ENCODE peak calls at places on chromosomes 16 and 17, in eight cellular contexts. One of them, this sample, is unnamed.

GRCh38 chr17:71402661-71403141 is 718.1 kb upstream of the SOX9 start:
- DNase-seq in mucosa of descending colon: no peak
- DNase-seq in CD4-positive, alpha-beta memory T cell: no peak
- DNase-seq in transverse colon: no peak
- DNase-seq in GM23338: no peak
- DNase-seq in aorta: no peak
- DNase-seq in uterus: no peak
- DNase-seq in spleen: no peak
- DNase-seq in this sample: no peak

GRCh38 chr17:69609495-69610315 is 195.2 kb downstream of the MAP2K6 start:
- DNase-seq in mucosa of descending colon: no peak
- DNase-seq in CD4-positive, alpha-beta memory T cell: no peak
- DNase-seq in transverse colon: no peak
- DNase-seq in GM23338: peak; percentile 59
- DNase-seq in aorta: no peak
- DNase-seq in uterus: no peak
- DNase-seq in spleen: no peak
- DNase-seq in this sample: no peak

GRCh38 chr16:57534881-57535658 is 1.3 kb downstream of the CCDC102A start:
- DNase-seq in mucosa of descending colon: peak; percentile 61
- DNase-seq in CD4-positive, alpha-beta memory T cell: no peak
- DNase-seq in transverse colon: no peak
- DNase-seq in GM23338: no peak
- DNase-seq in aorta: no peak
- DNase-seq in uterus: peak; percentile 64
- DNase-seq in spleen: peak; percentile 75
- DNase-seq in this sample: peak; percentile 72

GRCh38 chr17:28570716-28571254 is 539 bp downstream of the PIGS start:
- DNase-seq in mucosa of descending colon: peak; percentile 75
- DNase-seq in CD4-positive, alpha-beta memory T cell: peak; percentile 74
- DNase-seq in transverse colon: peak; percentile 53
- DNase-seq in GM23338: peak; percentile 71
- DNase-seq in aorta: no peak
- DNase-seq in uterus: no peak
- DNase-seq in spleen: peak; percentile 89
- DNase-seq in this sample: no peak

GRCh38 chr17:79005063-79005861 is 4.3 kb downstream of the CANT1 start:
- DNase-seq in mucosa of descending colon: peak; percentile 91
- DNase-seq in CD4-positive, alpha-beta memory T cell: no peak
- DNase-seq in transverse colon: peak; percentile 88
- DNase-seq in GM23338: no peak
- DNase-seq in aorta: peak; percentile 42
- DNase-seq in uterus: peak; percentile 15
- DNase-seq in spleen: no peak
- DNase-seq in this sample: peak; percentile 59

GRCh38 chr17:57875109-57876022 is 25.5 kb upstream of the MRPS23 start:
- DNase-seq in mucosa of descending colon: peak; percentile 76
- DNase-seq in CD4-positive, alpha-beta memory T cell: no peak
- DNase-seq in transverse colon: peak; percentile 59
- DNase-seq in GM23338: peak; percentile 91
- DNase-seq in aorta: peak; percentile 94
- DNase-seq in uterus: peak; percentile 83
- DNase-seq in spleen: no peak
- DNase-seq in this sample: peak; percentile 91

GRCh38 chr17:61833536-61834203 is 29.7 kb downstream of the BRIP1 start:
- DNase-seq in mucosa of descending colon: no peak
- DNase-seq in CD4-positive, alpha-beta memory T cell: no peak
- DNase-seq in transverse colon: no peak
- DNase-seq in GM23338: peak; percentile 19
- DNase-seq in aorta: no peak
- DNase-seq in uterus: no peak
- DNase-seq in spleen: no peak
- DNase-seq in this sample: no peak

GRCh38 chr16:700684-701584 is 4.7 kb downstream of the FBXL16 start:
- DNase-seq in mucosa of descending colon: no peak
- DNase-seq in CD4-positive, alpha-beta memory T cell: no peak
- DNase-seq in transverse colon: no peak
- DNase-seq in GM23338: peak; percentile 71
- DNase-seq in aorta: no peak
- DNase-seq in uterus: no peak
- DNase-seq in spleen: no peak
- DNase-seq in this sample: no peak

GRCh38 chr16:46918905-46919792 is 35.0 kb downstream of the GPT2 start:
- DNase-seq in mucosa of descending colon: no peak
- DNase-seq in CD4-positive, alpha-beta memory T cell: no peak
- DNase-seq in transverse colon: peak; percentile 22
- DNase-seq in GM23338: no peak
- DNase-seq in aorta: no peak
- DNase-seq in uterus: no peak
- DNase-seq in spleen: no peak
- DNase-seq in this sample: no peak

GRCh38 chr16:4298761-4299522 is 16.9 kb upstream of the GLIS2 start:
- DNase-seq in mucosa of descending colon: peak; percentile 90
- DNase-seq in CD4-positive, alpha-beta memory T cell: no peak
- DNase-seq in transverse colon: peak; percentile 88
- DNase-seq in GM23338: peak; percentile 92
- DNase-seq in aorta: peak; percentile 91
- DNase-seq in uterus: peak; percentile 78
- DNase-seq in spleen: no peak
- DNase-seq in this sample: peak; percentile 83

GRCh38 chr16:27269300-27270150 is 953 bp upstream of the NSMCE1 start:
- DNase-seq in mucosa of descending colon: no peak
- DNase-seq in CD4-positive, alpha-beta memory T cell: no peak
- DNase-seq in transverse colon: no peak
- DNase-seq in GM23338: no peak
- DNase-seq in aorta: no peak
- DNase-seq in uterus: no peak
- DNase-seq in spleen: no peak
- DNase-seq in this sample: no peak

GRCh38 chr16:57564571-57565270 is 22.3 kb downstream of the ADGRG5 start:
- DNase-seq in mucosa of descending colon: no peak
- DNase-seq in CD4-positive, alpha-beta memory T cell: no peak
- DNase-seq in transverse colon: no peak
- DNase-seq in GM23338: no peak
- DNase-seq in aorta: no peak
- DNase-seq in uterus: no peak
- DNase-seq in spleen: no peak
- DNase-seq in this sample: no peak

GRCh38 chr16:81786321-81786720 is 7.2 kb downstream of the PLCG2 start:
- DNase-seq in mucosa of descending colon: no peak
- DNase-seq in CD4-positive, alpha-beta memory T cell: no peak
- DNase-seq in transverse colon: no peak
- DNase-seq in GM23338: peak; percentile 22
- DNase-seq in aorta: no peak
- DNase-seq in uterus: no peak
- DNase-seq in spleen: no peak
- DNase-seq in this sample: no peak

GRCh38 chr16:89706446-89707260 is 5.1 kb upstream of the SPATA2L start:
- DNase-seq in mucosa of descending colon: no peak
- DNase-seq in CD4-positive, alpha-beta memory T cell: no peak
- DNase-seq in transverse colon: no peak
- DNase-seq in GM23338: no peak
- DNase-seq in aorta: peak; percentile 41
- DNase-seq in uterus: no peak
- DNase-seq in spleen: no peak
- DNase-seq in this sample: no peak

GRCh38 chr16:84990782-84991181 is 20.6 kb downstream of the ZDHHC7 start:
- DNase-seq in mucosa of descending colon: no peak
- DNase-seq in CD4-positive, alpha-beta memory T cell: no peak
- DNase-seq in transverse colon: no peak
- DNase-seq in GM23338: no peak
- DNase-seq in aorta: peak; percentile 3
- DNase-seq in uterus: no peak
- DNase-seq in spleen: peak; percentile 67
- DNase-seq in this sample: no peak

GRCh38 chr16:3825103-3825502 is 55.4 kb downstream of the CREBBP start:
- DNase-seq in mucosa of descending colon: no peak
- DNase-seq in CD4-positive, alpha-beta memory T cell: no peak
- DNase-seq in transverse colon: no peak
- DNase-seq in GM23338: no peak
- DNase-seq in aorta: no peak
- DNase-seq in uterus: no peak
- DNase-seq in spleen: no peak
- DNase-seq in this sample: no peak

GRCh38 chr17:20267459-20267842 is 199.9 kb downstream of the LGALS9B start:
- DNase-seq in mucosa of descending colon: no peak
- DNase-seq in CD4-positive, alpha-beta memory T cell: peak; percentile 75
- DNase-seq in transverse colon: no peak
- DNase-seq in GM23338: no peak
- DNase-seq in aorta: no peak
- DNase-seq in uterus: no peak
- DNase-seq in spleen: no peak
- DNase-seq in this sample: no peak

GRCh38 chr16:21625026-21625425 is 25.6 kb downstream of the METTL9 start:
- DNase-seq in mucosa of descending colon: no peak
- DNase-seq in CD4-positive, alpha-beta memory T cell: no peak
- DNase-seq in transverse colon: no peak
- DNase-seq in GM23338: no peak
- DNase-seq in aorta: no peak
- DNase-seq in uterus: no peak
- DNase-seq in spleen: no peak
- DNase-seq in this sample: no peak

GRCh38 chr17:51869387-51869786 is 289.1 kb downstream of the CA10 start:
- DNase-seq in mucosa of descending colon: no peak
- DNase-seq in CD4-positive, alpha-beta memory T cell: no peak
- DNase-seq in transverse colon: no peak
- DNase-seq in GM23338: peak; percentile 79
- DNase-seq in aorta: no peak
- DNase-seq in uterus: no peak
- DNase-seq in spleen: no peak
- DNase-seq in this sample: no peak

GRCh38 chr16:54459509-54460235 is 173.1 kb upstream of the IRX3 start:
- DNase-seq in mucosa of descending colon: no peak
- DNase-seq in CD4-positive, alpha-beta memory T cell: no peak
- DNase-seq in transverse colon: no peak
- DNase-seq in GM23338: no peak
- DNase-seq in aorta: no peak
- DNase-seq in uterus: no peak
- DNase-seq in spleen: no peak
- DNase-seq in this sample: no peak

GRCh38 chr16:8720080-8720966 is 45.9 kb downstream of the ABAT start:
- DNase-seq in mucosa of descending colon: no peak
- DNase-seq in CD4-positive, alpha-beta memory T cell: no peak
- DNase-seq in transverse colon: no peak
- DNase-seq in GM23338: peak; percentile 76
- DNase-seq in aorta: no peak
- DNase-seq in uterus: no peak
- DNase-seq in spleen: no peak
- DNase-seq in this sample: no peak

GRCh38 chr16:17135439-17135838 is 335.3 kb downstream of the XYLT1 start:
- DNase-seq in mucosa of descending colon: no peak
- DNase-seq in CD4-positive, alpha-beta memory T cell: no peak
- DNase-seq in transverse colon: no peak
- DNase-seq in GM23338: no peak
- DNase-seq in aorta: no peak
- DNase-seq in uterus: no peak
- DNase-seq in spleen: no peak
- DNase-seq in this sample: no peak
- H3K36me3 ChIP-seq in mucosa of descending colon: no peaks in the 10 kb centered on the region
- H3K36me3 ChIP-seq in CD4-positive, alpha-beta memory T cell: peaks cover 43% of the 10 kb centered on the region
- H3K36me3 ChIP-seq in transverse colon: no peaks in the 10 kb centered on the region
- H3K36me3 ChIP-seq in GM23338: no peaks in the 10 kb centered on the region
- H3K36me3 ChIP-seq in aorta: peaks cover 9% of the 10 kb centered on the region
- H3K36me3 ChIP-seq in uterus: no peaks in the 10 kb centered on the region
- H3K36me3 ChIP-seq in spleen: peaks cover 28% of the 10 kb centered on the region
- H3K36me3 ChIP-seq in this sample: peaks cover 53% of the 10 kb centered on the region

GRCh38 chr17:34254146-34254545 is 939 bp upstream of the CCL2 start:
- DNase-seq in mucosa of descending colon: no peak
- DNase-seq in CD4-positive, alpha-beta memory T cell: no peak
- DNase-seq in transverse colon: no peak
- DNase-seq in GM23338: no peak
- DNase-seq in aorta: no peak
- DNase-seq in uterus: peak; percentile 53
- DNase-seq in spleen: no peak
- DNase-seq in this sample: no peak
- H3K4me1 ChIP-seq in mucosa of descending colon: peaks cover 4% of the 10 kb centered on the region
- H3K4me1 ChIP-seq in CD4-positive, alpha-beta memory T cell: no peaks in the 10 kb centered on the region
- H3K4me1 ChIP-seq in transverse colon: peaks cover 62% of the 10 kb centered on the region
- H3K4me1 ChIP-seq in GM23338: peaks cover 35% of the 10 kb centered on the region
- H3K4me1 ChIP-seq in aorta: peaks cover 16% of the 10 kb centered on the region
- H3K4me1 ChIP-seq in uterus: peaks cover 18% of the 10 kb centered on the region
- H3K4me1 ChIP-seq in spleen: peaks cover 26% of the 10 kb centered on the region
- H3K4me1 ChIP-seq in this sample: peaks cover 70% of the 10 kb centered on the region

DNA sequence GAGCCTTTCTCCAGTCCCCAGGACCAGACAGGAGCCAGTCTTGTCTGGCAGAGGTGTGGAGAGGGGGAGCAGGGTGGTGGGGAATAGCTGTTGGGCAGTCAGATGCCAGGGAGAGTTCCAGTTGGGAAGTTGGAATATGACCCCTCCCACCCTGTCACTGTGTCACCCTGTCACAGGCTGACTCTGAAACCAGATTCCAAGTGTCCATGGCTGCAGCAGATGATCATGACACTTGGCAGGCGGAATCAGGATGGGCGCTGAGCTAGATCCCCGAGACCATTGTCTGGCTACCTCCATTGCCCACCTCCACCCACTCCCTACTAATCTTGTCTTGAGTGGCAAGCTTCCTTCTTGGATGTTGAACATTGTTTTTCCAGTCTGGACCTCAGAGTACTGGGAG is 9.2 kb upstream of the NFATC3 start:
- DNase-seq in mucosa of descending colon: no peak
- DNase-seq in CD4-positive, alpha-beta memory T cell: no peak
- DNase-seq in transverse colon: no peak
- DNase-seq in GM23338: no peak
- DNase-seq in aorta: no peak
- DNase-seq in uterus: no peak
- DNase-seq in spleen: no peak
- DNase-seq in this sample: no peak
- H3K36me3 ChIP-seq in mucosa of descending colon: no peaks in the 10 kb centered on the region
- H3K36me3 ChIP-seq in CD4-positive, alpha-beta memory T cell: no peaks in the 10 kb centered on the region
- H3K36me3 ChIP-seq in transverse colon: no peaks in the 10 kb centered on the region
- H3K36me3 ChIP-seq in GM23338: peaks cover 3% of the 10 kb centered on the region
- H3K36me3 ChIP-seq in aorta: no peaks in the 10 kb centered on the region
- H3K36me3 ChIP-seq in uterus: no peaks in the 10 kb centered on the region
- H3K36me3 ChIP-seq in spleen: peaks cover 14% of the 10 kb centered on the region
- H3K36me3 ChIP-seq in this sample: peaks cover 56% of the 10 kb centered on the region

GRCh38 chr17:66682293-66682692 is 152.6 kb upstream of the CACNG5 start:
- DNase-seq in mucosa of descending colon: no peak
- DNase-seq in CD4-positive, alpha-beta memory T cell: no peak
- DNase-seq in transverse colon: no peak
- DNase-seq in GM23338: no peak
- DNase-seq in aorta: no peak
- DNase-seq in uterus: no peak
- DNase-seq in spleen: no peak
- DNase-seq in this sample: no peak
- H3K4me1 ChIP-seq in mucosa of descending colon: peaks cover 2% of the 10 kb centered on the region
- H3K4me1 ChIP-seq in CD4-positive, alpha-beta memory T cell: no peaks in the 10 kb centered on the region
- H3K4me1 ChIP-seq in transverse colon: peaks cover 11% of the 10 kb centered on the region
- H3K4me1 ChIP-seq in GM23338: no peaks in the 10 kb centered on the region
- H3K4me1 ChIP-seq in aorta: no peaks in the 10 kb centered on the region
- H3K4me1 ChIP-seq in uterus: no peaks in the 10 kb centered on the region
- H3K4me1 ChIP-seq in spleen: no peaks in the 10 kb centered on the region
- H3K4me1 ChIP-seq in this sample: peaks cover 8% of the 10 kb centered on the region

DNA sequence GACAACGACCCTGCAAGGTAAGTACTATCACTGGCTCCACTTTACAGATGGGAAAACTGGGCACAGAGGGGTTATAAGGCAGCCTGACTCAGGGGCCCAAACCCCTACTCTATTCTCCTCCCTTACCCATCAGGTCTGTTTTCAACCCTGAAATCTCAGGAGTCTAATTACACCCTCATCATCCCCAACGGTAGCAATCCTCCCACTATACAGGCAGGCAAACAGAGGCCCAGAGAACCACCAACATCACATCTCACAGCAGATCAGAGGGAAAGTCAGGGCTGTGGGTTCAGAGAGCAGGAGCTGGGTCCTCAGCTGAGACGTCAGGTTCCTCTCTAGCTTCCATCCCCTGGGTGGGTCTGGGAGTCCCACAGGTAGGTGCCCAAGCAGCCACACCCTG is 16.5 kb downstream of the JUP start:
- DNase-seq in mucosa of descending colon: no peak
- DNase-seq in CD4-positive, alpha-beta memory T cell: no peak
- DNase-seq in transverse colon: no peak
- DNase-seq in GM23338: no peak
- DNase-seq in aorta: no peak
- DNase-seq in uterus: no peak
- DNase-seq in spleen: no peak
- DNase-seq in this sample: no peak
- H3K36me3 ChIP-seq in mucosa of descending colon: peaks cover 22% of the 10 kb centered on the region
- H3K36me3 ChIP-seq in CD4-positive, alpha-beta memory T cell: no peaks in the 10 kb centered on the region
- H3K36me3 ChIP-seq in transverse colon: no peaks in the 10 kb centered on the region
- H3K36me3 ChIP-seq in GM23338: peaks cover 15% of the 10 kb centered on the region
- H3K36me3 ChIP-seq in aorta: peaks cover 3% of the 10 kb centered on the region
- H3K36me3 ChIP-seq in uterus: no peaks in the 10 kb centered on the region
- H3K36me3 ChIP-seq in spleen: peaks cover 27% of the 10 kb centered on the region
- H3K36me3 ChIP-seq in this sample: peaks cover 79% of the 10 kb centered on the region

This sample was measured in suprapubic skin.